ENCODE peak calls at places on chromosomes 4 and X, in six cellular contexts. J is GM12865, K is right cardiac atrium, D is endothelial cell, T is Right ventricle myocardium inferior, B is fibroblast of pulmonary artery. A is an unnamed sample.
A peak's percentile ranks its signal among the peaks of the same experiment; 100 is the strongest.

GRCh38 chrX:38893441-38893840 is 92.2 kb downstream of the MID1IP1 start:
- DNase-seq in J (no peak), K (no peak), D (no peak), T (no peak), B (no peak), A (no peak)

GRCh38 chrX:581066-581465 is 49.5 kb upstream of the SHOX start:
- DNase-seq in J (no peak), K (no peak), D (no peak), T (no peak), B (no peak), A (no peak)

GRCh38 chr4:8681391-8681790 is 88.8 kb downstream of the CPZ start:
- DNase-seq in J (no peak), K (no peak), D (no peak), T (no peak), B (no peak), A (no peak)

GRCh38 chr4:69896530-69897116 is 34.2 kb upstream of the CSN1S1 start:
- DNase-seq in J (no peak), K (no peak), D (no peak), T (no peak), B (peak; percentile 54), A (peak; percentile 13)

GRCh38 chr4:103497692-103498091 is 222.1 kb downstream of the TACR3 start:
- DNase-seq in J (peak; percentile 49), K (no peak), D (no peak), T (no peak), B (no peak), A (no peak)

GRCh38 chrX:10414872-10415703 is 205.3 kb downstream of the MID1 start:
- DNase-seq in J (no peak), K (no peak), D (no peak), T (no peak), B (peak; percentile 6), A (no peak)

GRCh38 chr4:2281575-2282343 is 19.9 kb upstream of the MXD4 start:
- DNase-seq in J (peak; percentile 81), K (peak; percentile 57), D (no peak), T (peak; percentile 45), B (peak; percentile 10), A (peak; percentile 93)

GRCh38 chrX:2677764-2678163 is 13.3 kb upstream of the CD99 start:
- DNase-seq in J (no peak), K (peak; percentile 88), D (no peak), T (peak; percentile 90), B (peak; percentile 98), A (no peak)

GRCh38 chr4:142396279-142396678 is 449.8 kb downstream of the INPP4B start:
- DNase-seq in J (no peak), K (no peak), D (no peak), T (no peak), B (peak; percentile 23), A (no peak)

GRCh38 chrX:130615941-130616340 is 214.2 kb downstream of the RBMX2 start:
- DNase-seq in J (no peak), K (no peak), D (no peak), T (no peak), B (no peak), A (no peak)

GRCh38 chr4:57131849-57132745 is 21.9 kb upstream of the IGFBP7 start:
- DNase-seq in J (no peak), K (no peak), D (peak; percentile 30), T (no peak), B (peak; percentile 39), A (no peak)

GRCh38 chr4:81031389-81032173 is 1.1 kb downstream of the BMP3 start:
- DNase-seq in J (peak; percentile 8), K (no peak), D (no peak), T (no peak), B (no peak), A (no peak)

GRCh38 chrX:19924285-19924684 is 36.9 kb upstream of the SH3KBP1 start:
- DNase-seq in J (no peak), K (no peak), D (no peak), T (no peak), B (no peak), A (peak; percentile 76)

GRCh38 chrX:10726647-10727046 is 106.3 kb upstream of the MID1 start:
- DNase-seq in J (no peak), K (no peak), D (no peak), T (no peak), B (peak; percentile 38), A (peak; percentile 38)

GRCh38 chr4:159042097-159042605 is 60.7 kb upstream of the RAPGEF2 start:
- DNase-seq in J (peak; percentile 25), K (no peak), D (no peak), T (no peak), B (no peak), A (no peak)